ENCODE peak calls at places on chromosome X, in four cellular contexts. F, R, Q and N are unnamed samples.

GRCh38 chrX:3120426-3120825 is 79.2 kb downstream of the ARSF start:
- DNase-seq in Q (no peak), F (no peak), R (no peak), N (no peak)

GRCh38 chrX:112190646-112191045 is 108.1 kb upstream of the TRPC5 start:
- DNase-seq in R (no peak), Q (no peak), F (no peak), N (no peak)

GRCh38 chrX:68942141-68942540 is 113.3 kb downstream of the EFNB1 start:
- DNase-seq in R (no peak), Q (no peak), F (no peak), N (no peak)

GRCh38 chrX:119606508-119607389 is 525 bp upstream of the NKRF start:
- DNase-seq in Q (peak; percentile 79), F (no peak), R (no peak), N (no peak)

GRCh38 chrX:103845165-103845653 is 13.2 kb upstream of the RAB9B start:
- DNase-seq in F (peak; percentile 64), R (no peak), Q (peak; percentile 38), N (peak; percentile 30)

GRCh38 chrX:314049-314448 is 4.5 kb downstream of the GTPBP6 start:
- DNase-seq in F (no peak), Q (no peak), R (peak; percentile 72), N (no peak)

GRCh38 chrX:150238656-150239382 is 124.3 kb upstream of the MAMLD1 start:
- DNase-seq in F (no peak), R (no peak), Q (no peak), N (no peak)

GRCh38 chrX:139691493-139691842 is 16.5 kb downstream of the MCF2 start:
- DNase-seq in R (no peak), F (no peak), Q (no peak), N (no peak)

GRCh38 chrX:153750126-153750774 is 13.8 kb upstream of the PLXNB3 start:
- DNase-seq in R (no peak), F (no peak), Q (no peak), N (no peak)

GRCh38 chrX:16171039-16171438 is 3.8 kb downstream of the MAGEB17 start:
- DNase-seq in R (no peak), Q (no peak), F (no peak), N (no peak)

DNA sequence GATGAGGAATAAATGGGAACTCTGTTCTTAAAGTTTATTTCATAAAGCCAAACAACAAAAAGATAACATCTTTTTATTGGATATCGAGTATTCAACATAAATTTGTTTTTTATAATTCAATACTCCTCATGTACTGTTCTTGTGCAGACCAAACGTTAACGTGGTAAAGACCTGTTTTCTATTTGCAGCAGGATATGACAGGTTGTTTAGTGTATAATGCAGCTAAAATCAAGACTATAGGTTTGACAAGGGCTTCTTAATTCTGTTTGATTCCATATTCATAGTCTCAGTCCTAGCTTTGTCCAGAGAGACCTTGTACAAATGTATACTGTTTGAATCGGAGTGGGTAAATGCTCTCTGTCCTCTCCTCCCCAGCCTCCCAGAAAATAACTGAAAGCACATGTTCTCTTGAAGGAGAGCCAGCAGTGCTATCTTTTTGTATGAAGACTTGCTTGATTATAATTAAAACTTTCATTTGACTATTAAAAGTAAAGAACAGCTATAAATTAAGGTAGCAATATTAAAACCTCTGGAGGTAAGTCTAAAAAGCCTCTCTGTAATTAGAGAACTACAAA is 17.7 kb downstream of the TMSB4X start:
- DNase-seq in Q (no peak), R (no peak), F (no peak), N (no peak)
- H3K27ac ChIP-seq in Q (no peak overlapping the region), R (no peak overlapping the region), F (peak overlapping the region; percentile 66), N (no peak overlapping the region)

GRCh38 chrX:38318196-38318595 is 9.1 kb downstream of the RPGR start:
- DNase-seq in Q (no peak), R (no peak), F (no peak), N (no peak)

GRCh38 chrX:38320819-38321218 is 6.5 kb downstream of the RPGR start:
- DNase-seq in R (no peak), F (no peak), Q (no peak), N (no peak)

GRCh38 chrX:38315186-38315585 is 12.1 kb downstream of the RPGR start:
- DNase-seq in R (no peak), Q (no peak), F (no peak), N (no peak)

GRCh38 chrX:38313190-38313589 is 14.1 kb downstream of the RPGR start:
- DNase-seq in Q (no peak), R (no peak), F (no peak), N (no peak)

GRCh38 chrX:38318606-38319005 is 8.7 kb downstream of the RPGR start:
- DNase-seq in R (no peak), F (no peak), Q (no peak), N (no peak)
- H3K4me3 ChIP-seq in R (no peak overlapping the region), F (no peak overlapping the region), Q (no peak overlapping the region), N (no peak overlapping the region)

DNA sequence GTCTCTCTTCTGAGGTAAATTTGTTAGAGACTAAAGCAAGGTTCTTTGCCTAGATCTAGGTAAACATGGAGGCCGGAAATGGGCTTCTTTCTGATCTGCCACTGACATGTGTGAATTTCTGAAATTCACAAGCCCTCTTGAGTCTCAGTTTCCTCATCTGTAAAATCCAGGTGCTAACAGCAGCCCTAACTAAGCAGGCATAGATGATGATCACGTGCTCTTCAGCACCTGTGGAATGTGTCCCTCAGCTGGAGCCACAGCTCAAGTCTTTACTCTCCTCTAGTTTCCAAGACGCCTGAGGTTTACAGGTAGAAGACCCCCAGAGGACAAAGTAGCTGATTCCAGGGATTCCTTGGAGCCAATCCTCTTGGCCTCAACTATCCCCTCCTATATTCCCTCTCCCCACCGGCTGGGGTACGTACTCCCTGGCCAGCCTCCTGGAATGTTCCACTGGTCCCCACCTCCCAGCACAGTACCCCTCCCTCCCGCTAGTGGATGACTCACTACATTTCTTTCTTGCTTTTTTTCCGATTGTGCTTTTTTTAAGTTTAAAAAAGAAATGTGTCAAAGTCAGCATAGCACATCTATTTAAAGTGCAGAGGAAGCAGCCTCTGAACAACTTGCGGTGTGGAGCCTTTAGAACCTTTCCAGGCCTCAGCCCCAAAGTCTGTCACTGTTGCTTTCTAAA is 98.5 kb downstream of the PHKA2 start:
- DNase-seq in Q (no peak), R (no peak), F (no peak), N (no peak)
- H3K27ac ChIP-seq in Q (peak overlapping the region; percentile 60), R (peak overlapping the region; percentile 39), F (peak overlapping the region; percentile 91), N (peak overlapping the region; percentile 57)

DNA sequence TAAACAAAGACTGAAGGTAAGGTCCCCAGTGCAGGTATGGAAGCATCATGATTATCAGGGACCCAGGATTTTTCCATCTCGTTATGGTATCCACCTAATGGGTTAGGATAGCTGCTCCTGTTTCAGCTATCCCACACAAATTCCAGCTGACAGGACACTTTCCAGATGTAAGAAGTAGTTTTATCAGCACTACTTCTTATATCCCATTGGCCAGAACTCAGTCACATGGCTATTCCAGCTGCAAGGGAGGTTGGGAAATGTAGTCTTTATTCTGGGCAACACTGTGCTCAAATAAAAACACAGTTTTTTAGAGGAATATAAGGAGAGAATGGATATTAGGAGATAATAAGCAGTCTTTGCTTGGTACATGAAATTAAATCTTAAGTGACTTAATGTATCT is 96.7 kb downstream of the SRPX start:
- DNase-seq in R (no peak), Q (no peak), F (no peak), N (no peak)
- H3K4me3 ChIP-seq in R (no peak overlapping the region), Q (no peak overlapping the region), F (no peak overlapping the region), N (no peak overlapping the region)

GRCh38 chrX:44291468-44292116 is 51.9 kb downstream of the EFHC2 start:
- DNase-seq in F (no peak), R (no peak), Q (no peak), N (no peak)

DNA sequence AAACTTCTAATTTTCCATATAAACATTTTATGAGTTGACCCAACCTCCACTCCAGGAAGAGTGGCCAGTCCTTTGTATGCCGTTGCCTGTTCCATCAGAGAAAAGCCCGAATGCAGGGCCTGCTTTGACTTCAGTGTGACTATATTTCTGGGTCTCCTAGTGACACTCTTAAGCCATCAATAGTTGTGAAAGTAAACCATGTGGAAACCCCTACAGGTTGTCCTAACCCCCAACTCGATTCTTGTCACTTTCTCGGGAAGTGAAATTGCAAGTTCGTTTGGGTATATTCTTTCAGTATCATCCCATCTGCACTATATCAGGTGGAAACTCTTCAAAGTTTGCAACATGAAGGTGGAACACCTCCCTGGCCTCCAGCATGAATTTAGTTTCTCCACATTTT is 52.8 kb downstream of the EFHC2 start:
- DNase-seq in Q (no peak), F (no peak), R (no peak), N (no peak)
- H3K27ac ChIP-seq in Q (no peak overlapping the region), F (no peak overlapping the region), R (no peak overlapping the region), N (no peak overlapping the region)

DNA sequence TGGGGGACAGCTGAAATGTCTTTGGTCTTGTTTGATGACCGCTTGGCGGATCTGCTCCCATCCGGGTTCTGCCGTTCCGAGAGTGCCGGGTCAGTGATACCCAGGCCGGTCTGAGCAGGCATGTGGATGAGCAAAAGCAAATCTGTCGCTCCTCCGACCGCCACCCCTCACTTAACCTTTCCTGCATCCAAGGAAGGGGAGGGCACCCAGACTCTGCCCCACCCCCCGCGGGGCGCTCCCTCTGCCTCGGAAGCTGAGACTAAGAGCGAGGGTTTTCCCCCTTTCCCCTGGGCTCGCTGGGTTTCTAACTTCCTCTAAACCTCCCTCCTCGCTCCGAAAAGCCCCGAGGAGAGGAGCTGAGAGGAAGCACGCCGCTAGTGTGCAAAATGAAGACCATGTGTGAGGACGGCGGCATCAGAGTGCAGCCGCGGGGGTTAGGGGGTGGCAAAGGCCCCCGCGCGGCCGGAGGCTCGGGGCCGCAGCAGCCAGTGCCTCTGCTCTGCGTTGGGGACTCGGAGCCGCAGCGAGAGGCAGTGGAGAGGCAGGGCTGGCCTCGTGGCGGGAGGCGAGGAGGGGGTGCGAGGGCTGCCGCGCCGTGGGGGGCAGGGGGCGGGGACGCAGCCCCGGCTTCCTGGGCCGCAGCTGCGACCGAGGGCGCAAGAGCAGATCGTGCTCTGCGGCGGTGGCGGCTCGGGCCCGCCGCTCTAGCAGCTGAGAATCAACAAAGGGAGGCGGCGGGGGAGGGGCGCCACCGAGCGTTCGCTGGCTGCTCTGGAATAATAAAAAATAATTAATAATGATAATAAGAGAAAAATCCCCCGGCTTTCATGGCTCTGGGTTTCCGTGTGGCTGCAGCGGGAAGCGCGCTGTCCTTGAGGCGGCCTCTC is 55.8 kb upstream of the BCOR start:
- DNase-seq in F (peak; percentile 41), Q (no peak), R (no peak), N (no peak)
- H3K4me3 ChIP-seq in F (peak overlapping the region; percentile 64), Q (peak overlapping the region; percentile 61), R (peak overlapping the region; percentile 28), N (peak overlapping the region; percentile 55)